ENCODE peak calls at places on chromosome X, in six cellular contexts. P, S, M, U, X and T are unnamed samples.

GRCh38 chrX:57573754-57574153 is 18.1 kb upstream of the ZXDB start:
- DNase-seq in P (peak), S (no peak), M (peak), U (no peak), X (no peak), T (no peak)

GRCh38 chrX:117376460-117376859 is 740.1 kb downstream of the KLHL13 start:
- DNase-seq in P (no peak), S (no peak), M (no peak), U (no peak), X (no peak), T (no peak)

GRCh38 chrX:14717949-14718348 is 154.9 kb downstream of the FANCB start:
- DNase-seq in P (no peak), S (no peak), M (no peak), U (no peak), X (no peak), T (no peak)

GRCh38 chrX:31931225-31931624 is 859.4 kb upstream of the FTHL17 start:
- DNase-seq in P (no peak), S (no peak), M (no peak), U (no peak), X (peak), T (no peak)

GRCh38 chrX:123959281-123960063 is 2.0 kb upstream of the STAG2 start:
- DNase-seq in P (peak), S (peak), M (peak), U (peak), X (peak), T (peak)

GRCh38 chrX:20980426-20980825 is 393.8 kb upstream of the CNKSR2 start:
- DNase-seq in P (no peak), S (no peak), M (no peak), U (no peak), X (no peak), T (no peak)

GRCh38 chrX:136059350-136059749 is 74.1 kb downstream of the SLC9A6 start:
- DNase-seq in P (no peak), S (no peak), M (no peak), U (no peak), X (no peak), T (no peak)

GRCh38 chrX:7132335-7133035 is 15.0 kb upstream of the STS start:
- DNase-seq in P (no peak), S (no peak), M (peak), U (no peak), X (peak), T (no peak)

GRCh38 chrX:100584636-100585035 is at the start of gene TNMD:
- DNase-seq in P (no peak), S (no peak), M (no peak), U (no peak), X (no peak), T (no peak)

GRCh38 chrX:141278306-141278705 is 36.0 kb upstream of the SPANXC start:
- DNase-seq in P (peak), S (no peak), M (peak), U (no peak), X (peak), T (no peak)

GRCh38 chrX:118644378-118644777 is 83.0 kb upstream of the IL13RA1 start:
- DNase-seq in P (no peak), S (no peak), M (no peak), U (no peak), X (peak), T (no peak)

GRCh38 chrX:13120017-13120416 is 75.6 kb upstream of the FAM9C start:
- DNase-seq in P (no peak), S (no peak), M (no peak), U (peak), X (peak), T (no peak)

GRCh38 chrX:65643786-65644111 is 23.7 kb upstream of the MSN start:
- DNase-seq in P (no peak), S (no peak), M (no peak), U (no peak), X (no peak), T (no peak)

GRCh38 chrX:39337461-39337860 is 536.2 kb downstream of the MID1IP1 start:
- DNase-seq in P (no peak), S (no peak), M (no peak), U (no peak), X (no peak), T (no peak)

GRCh38 chrX:74656079-74656745 is 41.8 kb upstream of the RLIM start:
- DNase-seq in P (no peak), S (no peak), M (peak), U (no peak), X (peak), T (no peak)

GRCh38 chrX:16666541-16666940 is 16.6 kb downstream of the S100G start:
- DNase-seq in P (no peak), S (no peak), M (no peak), U (no peak), X (peak), T (no peak)

GRCh38 chrX:56812515-56813105 is 83.6 kb downstream of the NBDY start:
- DNase-seq in P (peak), S (no peak), M (no peak), U (no peak), X (no peak), T (no peak)

GRCh38 chrX:78513996-78514745 is 145.0 kb downstream of the RTL3 start:
- DNase-seq in P (no peak), S (no peak), M (no peak), U (no peak), X (peak), T (no peak)

GRCh38 chrX:134622056-134622812 is 36.0 kb downstream of the PLAC1 start:
- DNase-seq in P (peak), S (no peak), M (peak), U (no peak), X (peak), T (no peak)

GRCh38 chrX:150848914-150849365 is 49.5 kb downstream of the CD99L2 start:
- DNase-seq in P (no peak), S (no peak), M (no peak), U (no peak), X (no peak), T (peak)

GRCh38 chrX:13078739-13079444 is 34.5 kb upstream of the FAM9C start:
- DNase-seq in P (no peak), S (peak), M (no peak), U (peak), X (peak), T (peak)

GRCh38 chrX:54495814-54496516 is at the start of gene FGD1:
- DNase-seq in P (peak), S (peak), M (peak), U (peak), X (peak), T (peak)

GRCh38 chrX:123562342-123563146 is 170.3 kb downstream of the THOC2 start:
- DNase-seq in P (no peak), S (no peak), M (no peak), U (no peak), X (no peak), T (no peak)

GRCh38 chrX:81229901-81230300 is 28.0 kb downstream of the SH3BGRL start:
- DNase-seq in P (no peak), S (no peak), M (no peak), U (no peak), X (no peak), T (no peak)

GRCh38 chrX:85992811-85993229 is 54.5 kb downstream of the CHM start:
- DNase-seq in P (no peak), S (no peak), M (no peak), U (no peak), X (peak), T (no peak)

GRCh38 chrX:76555816-76556215 is 128.3 kb downstream of the MAGEE1 start:
- DNase-seq in P (peak), S (no peak), M (peak), U (no peak), X (peak), T (no peak)

GRCh38 chrX:44332437-44332836 is 11.0 kb downstream of the EFHC2 start:
- DNase-seq in P (no peak), S (no peak), M (no peak), U (no peak), X (no peak), T (no peak)

DNA sequence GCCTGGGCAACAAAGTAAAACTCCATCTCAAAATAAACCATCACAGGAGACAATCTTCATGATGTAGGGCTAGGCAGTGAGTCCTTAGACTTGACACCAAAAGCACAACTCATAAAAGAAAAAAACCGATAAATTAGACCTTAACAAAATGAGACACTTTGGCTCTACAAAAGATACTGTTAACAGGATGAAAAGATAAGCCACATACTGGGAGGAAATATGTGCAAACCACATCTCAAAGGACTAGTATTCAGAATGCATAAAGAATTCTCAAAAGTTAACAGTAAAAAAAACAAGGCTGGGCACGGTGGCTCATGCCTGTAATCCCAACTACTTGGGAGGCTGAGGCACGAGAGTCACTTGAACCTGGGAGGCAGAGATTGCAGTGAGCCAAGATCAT is 13.2 kb downstream of the EFHC2 start:
- DNase-seq in P (no peak), S (no peak), M (no peak), U (no peak), X (peak), T (no peak)
- TF ChIP-seq CTCF in P (no peak), S (no peak), M (no peak), U (no peak), X (no peak), T (no peak)

GRCh38 chrX:68807818-68808217 is 21.0 kb upstream of the EFNB1 start:
- DNase-seq in P (no peak), S (no peak), M (peak), U (no peak), X (no peak), T (no peak)
- TF ChIP-seq CTCF in P (peak), S (peak), M (peak), U (peak), X (peak), T (peak)

GRCh38 chrX:51857159-51857733 is 36.2 kb upstream of the MAGED1 start:
- DNase-seq in P (no peak), S (no peak), M (no peak), U (no peak), X (no peak), T (no peak)

GRCh38 chrX:51855698-51856097 is 37.7 kb upstream of the MAGED1 start:
- DNase-seq in P (no peak), S (no peak), M (no peak), U (no peak), X (no peak), T (no peak)

GRCh38 chrX:51866156-51866555 is 27.3 kb upstream of the MAGED1 start:
- DNase-seq in P (no peak), S (no peak), M (no peak), U (no peak), X (peak), T (no peak)

GRCh38 chrX:51862920-51863319 is 30.5 kb upstream of the MAGED1 start:
- DNase-seq in P (no peak), S (no peak), M (no peak), U (no peak), X (no peak), T (no peak)

DNA sequence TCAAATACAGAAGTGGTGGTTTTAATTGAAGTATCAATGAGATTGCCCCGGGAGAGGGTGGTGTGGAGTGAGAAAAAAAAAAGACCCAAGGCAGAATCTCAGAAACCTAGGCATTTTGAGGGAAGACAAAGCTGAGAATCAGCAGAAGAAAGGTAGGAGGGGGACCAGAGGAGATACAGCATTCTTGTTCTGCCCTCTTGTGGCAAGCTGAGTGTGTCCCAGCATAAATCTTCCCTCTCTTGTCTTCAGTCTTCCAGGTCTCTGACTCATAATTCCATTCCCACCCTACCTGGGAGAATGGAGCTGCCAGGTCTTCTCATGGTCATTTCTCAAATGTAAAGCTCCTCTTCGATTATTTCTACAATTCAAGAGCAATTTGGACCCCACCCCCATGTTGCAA is 32.7 kb upstream of the MAGED1 start:
- DNase-seq in P (peak), S (no peak), M (peak), U (no peak), X (peak), T (no peak)
- TF ChIP-seq CTCF in P (peak), S (peak), M (no peak), U (peak), X (peak), T (peak)

GRCh38 chrX:153925387-153925738 is 701 bp downstream of the ARHGAP4 start:
- DNase-seq in P (peak), S (no peak), M (no peak), U (no peak), X (no peak), T (no peak)

GRCh38 chrX:153922932-153923857 is 2.9 kb downstream of the ARHGAP4 start:
- DNase-seq in P (no peak), S (peak), M (no peak), U (peak), X (peak), T (peak)

GRCh38 chrX:153922286-153922573 is 3.8 kb downstream of the ARHGAP4 start:
- DNase-seq in P (no peak), S (no peak), M (no peak), U (no peak), X (no peak), T (no peak)

GRCh38 chrX:153925739-153926593 is at the start of gene ARHGAP4:
- DNase-seq in P (peak), S (no peak), M (no peak), U (no peak), X (no peak), T (no peak)

DNA sequence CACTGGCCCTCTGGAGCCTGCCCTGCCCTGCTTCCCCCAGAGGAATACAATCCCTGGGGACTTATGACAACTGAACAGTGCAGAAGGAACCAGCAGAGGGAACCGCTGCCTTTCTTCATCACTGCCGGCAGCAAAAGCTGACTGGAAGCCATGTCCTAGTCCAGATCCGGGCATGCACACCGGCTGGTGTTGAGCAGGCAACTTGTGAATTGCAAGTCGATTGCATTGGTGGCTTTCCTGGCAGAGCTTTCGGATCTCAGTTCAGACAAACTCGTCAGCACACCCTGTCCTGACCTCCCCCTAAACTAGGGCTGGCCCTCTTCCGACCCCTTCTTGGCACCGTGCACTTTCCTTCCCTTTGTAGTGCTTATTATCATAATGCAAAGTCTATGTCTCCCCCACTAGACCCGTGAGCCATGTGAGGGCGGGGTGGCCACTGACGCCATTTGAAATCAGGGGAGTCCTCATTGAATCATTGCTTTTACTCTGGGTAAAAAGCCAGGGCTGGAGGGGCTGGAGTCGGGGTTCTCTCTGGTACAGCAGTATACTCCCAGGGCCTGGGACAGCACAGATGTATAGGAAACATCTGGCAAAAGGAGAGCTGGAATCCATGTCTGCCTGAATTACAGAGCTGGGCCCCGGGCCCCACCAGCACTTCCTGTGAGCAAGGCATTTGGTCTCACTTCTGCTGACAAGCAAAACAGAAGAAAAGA is 1.8 kb downstream of the ARHGAP4 start:
- DNase-seq in P (peak), S (no peak), M (no peak), U (peak), X (peak), T (no peak)
- TF ChIP-seq CTCF in P (peak), S (peak), M (no peak), U (peak), X (peak), T (no peak)

GRCh38 chrX:45815389-45815788 is 614.7 kb upstream of the DIPK2B start:
- DNase-seq in P (no peak), S (no peak), M (no peak), U (no peak), X (peak), T (no peak)

GRCh38 chrX:45824471-45824870 is 623.8 kb upstream of the DIPK2B start:
- DNase-seq in P (no peak), S (no peak), M (peak), U (peak), X (peak), T (peak)

GRCh38 chrX:45822124-45822523 is 621.4 kb upstream of the DIPK2B start:
- DNase-seq in P (no peak), S (no peak), M (no peak), U (no peak), X (no peak), T (no peak)

DNA sequence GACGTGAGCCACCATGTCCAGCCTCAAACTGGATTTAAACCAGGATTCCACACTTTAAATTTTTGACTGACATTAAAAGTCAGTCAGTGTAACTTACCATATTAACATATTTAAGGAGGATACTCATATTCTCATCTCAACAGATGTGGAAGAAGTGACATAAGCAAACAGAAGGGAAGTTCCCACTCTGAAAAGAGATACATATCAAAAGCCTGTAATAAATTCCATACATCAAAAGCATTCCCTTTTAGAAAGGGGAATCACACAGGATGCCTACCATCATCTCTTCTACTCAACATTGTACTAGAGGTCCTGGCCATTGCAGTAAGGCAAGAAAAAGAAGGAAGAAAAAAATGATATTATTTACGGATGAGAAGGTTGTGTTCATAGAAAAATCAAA is 618.2 kb upstream of the DIPK2B start:
- DNase-seq in P (no peak), S (no peak), M (no peak), U (no peak), X (no peak), T (no peak)
- TF ChIP-seq CTCF in P (no peak), S (no peak), M (no peak), U (no peak), X (no peak), T (no peak)

GRCh38 chrX:149825424-149825823 is 43.7 kb downstream of the MAGEA9 start:
- DNase-seq in P (peak), S (peak), M (peak), U (no peak), X (no peak), T (no peak)
- TF ChIP-seq CTCF in P (peak), S (peak), M (no peak), U (no peak), X (peak), T (no peak)

DNA sequence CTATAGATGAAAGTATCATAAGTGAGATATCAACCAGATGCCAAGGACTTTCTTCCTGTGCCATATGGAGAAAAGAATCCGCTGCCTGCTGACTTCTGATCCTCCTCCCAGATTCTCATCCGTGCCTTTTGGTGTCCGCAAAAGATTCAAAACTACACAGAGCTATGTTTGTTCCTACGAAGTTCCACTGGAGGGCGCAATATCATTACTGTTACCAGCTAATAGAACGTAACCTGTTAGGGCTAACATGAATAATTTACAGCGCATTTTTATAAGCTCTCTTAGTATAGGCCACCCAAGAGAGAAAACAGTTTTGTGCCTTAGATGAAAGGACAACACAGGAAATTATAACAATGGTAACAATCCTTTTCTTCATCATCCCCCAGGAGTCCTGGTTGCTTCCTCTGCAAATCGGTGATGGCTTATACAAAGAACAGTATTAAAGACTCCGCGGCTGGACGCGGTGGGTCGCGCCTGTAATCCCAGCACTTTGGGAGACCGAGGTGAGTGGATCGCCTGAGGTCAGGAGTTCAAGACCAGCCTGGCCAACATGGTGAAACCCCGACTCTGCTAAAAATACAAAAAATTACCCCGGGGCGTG is 22.8 kb upstream of the CENPVL3 start:
- DNase-seq in P (peak), S (no peak), M (peak), U (no peak), X (peak), T (no peak)
- TF ChIP-seq CTCF in P (peak), S (peak), M (peak), U (no peak), X (peak), T (peak)

GRCh38 chrX:68938244-68939004 is 109.6 kb downstream of the EFNB1 start:
- DNase-seq in P (no peak), S (peak), M (no peak), U (no peak), X (peak), T (no peak)
- TF ChIP-seq CTCF in P (no peak), S (no peak), M (no peak), U (no peak), X (no peak), T (no peak)

GRCh38 chrX:3939967-3940610 is 226.6 kb upstream of the PRKX start:
- DNase-seq in P (peak), S (no peak), M (no peak), U (no peak), X (peak), T (no peak)
- TF ChIP-seq CTCF in P (peak), S (peak), M (peak), U (no peak), X (peak), T (no peak)